ENCODE peak calls at places on chromosomes 6 and 20, in six cellular contexts. R is uterus, Z is stomach, L is testis, B is NB4, A is tibial nerve. H is an unnamed sample.

GRCh38 chr6:11263185-11263817 is 30.8 kb upstream of the NEDD9 start:
- DNase-seq in A (peak), R (peak), Z (peak), B (no peak), L (peak), H (peak)

GRCh38 chr20:49945701-49946477 is 9.7 kb downstream of the RNF114 start:
- DNase-seq in Z (no peak), A (no peak), R (no peak), B (no peak), L (no peak), H (no peak)

GRCh38 chr6:68313911-68314310 is 321.2 kb upstream of the ADGRB3 start:
- DNase-seq in Z (no peak), L (no peak), B (peak), A (no peak), R (no peak), H (no peak)

GRCh38 chr6:4809999-4810918 is 34.1 kb downstream of the CDYL start:
- DNase-seq in B (no peak), Z (no peak), R (no peak), L (no peak), A (no peak), H (peak)

GRCh38 chr6:41732601-41733348 is 2.6 kb downstream of the TFEB start:
- DNase-seq in L (no peak), Z (peak), B (peak), A (no peak), R (no peak), H (no peak)

GRCh38 chr6:44262467-44263356 is 2.6 kb downstream of the NFKBIE start:
- DNase-seq in B (no peak), Z (no peak), L (no peak), R (no peak), A (no peak), H (no peak)

GRCh38 chr20:23143986-23144695 is 58.0 kb upstream of the CD93 start:
- DNase-seq in Z (no peak), R (no peak), B (no peak), L (no peak), A (no peak), H (no peak)

GRCh38 chr6:169158182-169158573 is 95.5 kb downstream of the THBS2 start:
- DNase-seq in L (peak), Z (no peak), B (no peak), R (peak), A (peak), H (no peak)

GRCh38 chr6:138645976-138646640 is 127.5 kb upstream of the CCDC28A start:
- DNase-seq in R (no peak), A (no peak), Z (no peak), L (no peak), B (peak), H (no peak)

GRCh38 chr6:4645713-4646356 is 130.4 kb upstream of the CDYL start:
- DNase-seq in B (no peak), Z (no peak), A (no peak), R (no peak), L (no peak), H (no peak)

GRCh38 chr6:39004801-39005200 is 43.8 kb upstream of the GLP1R start:
- DNase-seq in L (no peak), A (no peak), B (no peak), Z (no peak), R (no peak), H (no peak)

GRCh38 chr6:168415149-168415992 is 25.6 kb upstream of the SMOC2 start:
- DNase-seq in R (no peak), L (peak), Z (no peak), B (no peak), A (peak), H (no peak)

GRCh38 chr6:115982453-115982852 is 78.2 kb downstream of the FRK start:
- DNase-seq in A (no peak), R (no peak), B (no peak), L (no peak), Z (no peak), H (no peak)

DNA sequence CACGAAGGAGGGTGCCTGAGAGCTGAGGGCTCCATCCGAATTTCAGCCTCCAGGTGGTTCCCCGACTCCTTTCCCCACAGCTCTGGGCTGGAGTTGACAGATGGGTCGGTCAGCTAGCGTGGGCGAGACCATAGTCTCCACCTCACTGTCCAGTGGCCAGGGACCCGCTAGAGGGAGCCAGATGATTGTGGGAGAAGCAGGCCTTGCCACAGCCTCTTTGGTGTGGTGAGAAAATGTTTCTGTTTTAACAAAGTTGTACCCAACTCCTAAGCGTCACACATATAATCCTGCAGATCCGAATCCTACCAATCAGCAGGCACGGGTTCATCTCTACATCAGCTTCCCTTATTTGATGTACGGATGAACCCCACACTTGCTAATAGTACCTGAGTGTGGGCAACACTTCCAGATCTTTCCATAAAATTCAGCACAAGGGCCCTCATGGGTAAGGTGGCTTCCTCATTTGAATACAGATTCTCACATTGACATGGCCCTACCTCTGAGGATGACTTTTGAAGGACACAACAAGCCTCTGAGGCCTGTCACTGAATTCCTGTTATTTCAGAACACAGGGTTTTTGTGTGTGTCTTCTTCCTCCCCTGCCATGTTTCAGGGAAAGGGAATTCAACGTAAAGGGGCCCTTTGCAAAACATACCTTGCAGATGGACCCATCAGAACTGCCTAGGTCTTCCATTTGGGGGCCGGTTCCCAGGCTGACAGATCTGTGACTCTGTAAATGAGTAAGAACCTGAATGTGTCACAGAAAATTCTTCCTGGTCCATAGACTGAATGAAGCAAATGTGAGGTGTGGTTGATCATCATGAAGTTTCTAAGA is 103.2 kb upstream of the DUSP22 start:
- DNase-seq in Z (peak), B (peak), R (peak), L (peak), A (peak), H (peak)
- TF ChIP-seq POLR2A in Z (no peak), B (no peak), R (no peak), L (no peak), A (no peak), H (no peak)

GRCh38 chr6:125392682-125393081 is 90.9 kb upstream of the HDDC2 start:
- DNase-seq in L (no peak), R (no peak), Z (no peak), A (no peak), B (peak), H (no peak)

DNA sequence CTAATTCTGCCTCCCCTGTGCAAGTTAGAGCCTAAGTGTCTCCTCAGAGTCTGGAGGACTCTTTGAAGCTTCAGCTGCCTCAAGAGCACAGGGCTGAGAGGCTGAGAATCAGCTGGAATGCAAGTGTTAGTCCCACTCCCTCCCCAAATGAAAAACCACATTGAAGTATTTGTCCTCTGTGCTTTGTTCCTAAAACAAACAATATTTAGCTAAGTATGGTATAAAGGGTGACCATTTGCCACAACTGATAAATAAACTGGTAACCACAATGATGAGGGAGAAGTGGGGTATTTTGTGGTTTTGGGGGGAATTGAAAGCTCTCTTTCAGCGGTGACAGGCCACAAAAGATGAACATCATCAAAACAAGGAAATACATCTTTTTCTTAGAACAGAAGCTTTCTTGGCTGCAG is 91.7 kb upstream of the HDDC2 start:
- DNase-seq in Z (no peak), A (no peak), B (no peak), L (no peak), R (no peak), H (no peak)
- TF ChIP-seq POLR2A in Z (no peak), A (no peak), B (no peak), L (no peak), R (no peak), H (no peak)

DNA sequence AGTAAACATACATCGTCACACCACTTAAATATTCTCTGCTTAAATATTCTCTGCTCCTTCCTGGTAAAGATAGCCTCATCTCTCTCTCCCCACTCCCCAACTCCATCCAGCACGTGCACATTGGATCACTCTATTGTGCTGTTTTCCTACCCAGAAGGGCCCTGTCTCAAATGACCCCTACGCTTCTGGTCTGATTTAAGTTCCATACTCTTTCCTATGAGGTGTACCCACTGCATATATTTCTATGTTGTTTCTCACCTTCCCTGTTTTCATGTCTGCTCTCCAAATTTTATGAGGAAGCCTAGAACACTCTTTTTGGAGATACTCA is 53.7 kb downstream of the HFE start:
- DNase-seq in R (no peak), L (no peak), A (no peak), Z (no peak), B (no peak), H (no peak)
- TF ChIP-seq POLR2A in R (no peak), L (no peak), A (no peak), Z (no peak), B (no peak), H (no peak)

GRCh38 chr20:62804632-62805364 is at the start of gene OGFR:
- DNase-seq in Z (peak), A (peak), R (peak), L (peak), B (peak), H (no peak)
- TF ChIP-seq POLR2A in Z (no peak), A (peak), R (peak), L (no peak), B (peak), H (peak)

GRCh38 chr6:6586671-6587526 is 1.6 kb upstream of the LY86 start:
- DNase-seq in L (no peak), R (no peak), B (peak), Z (no peak), A (no peak), H (no peak)
- TF ChIP-seq POLR2A in L (no peak), R (no peak), B (no peak), Z (no peak), A (no peak), H (no peak)

DNA sequence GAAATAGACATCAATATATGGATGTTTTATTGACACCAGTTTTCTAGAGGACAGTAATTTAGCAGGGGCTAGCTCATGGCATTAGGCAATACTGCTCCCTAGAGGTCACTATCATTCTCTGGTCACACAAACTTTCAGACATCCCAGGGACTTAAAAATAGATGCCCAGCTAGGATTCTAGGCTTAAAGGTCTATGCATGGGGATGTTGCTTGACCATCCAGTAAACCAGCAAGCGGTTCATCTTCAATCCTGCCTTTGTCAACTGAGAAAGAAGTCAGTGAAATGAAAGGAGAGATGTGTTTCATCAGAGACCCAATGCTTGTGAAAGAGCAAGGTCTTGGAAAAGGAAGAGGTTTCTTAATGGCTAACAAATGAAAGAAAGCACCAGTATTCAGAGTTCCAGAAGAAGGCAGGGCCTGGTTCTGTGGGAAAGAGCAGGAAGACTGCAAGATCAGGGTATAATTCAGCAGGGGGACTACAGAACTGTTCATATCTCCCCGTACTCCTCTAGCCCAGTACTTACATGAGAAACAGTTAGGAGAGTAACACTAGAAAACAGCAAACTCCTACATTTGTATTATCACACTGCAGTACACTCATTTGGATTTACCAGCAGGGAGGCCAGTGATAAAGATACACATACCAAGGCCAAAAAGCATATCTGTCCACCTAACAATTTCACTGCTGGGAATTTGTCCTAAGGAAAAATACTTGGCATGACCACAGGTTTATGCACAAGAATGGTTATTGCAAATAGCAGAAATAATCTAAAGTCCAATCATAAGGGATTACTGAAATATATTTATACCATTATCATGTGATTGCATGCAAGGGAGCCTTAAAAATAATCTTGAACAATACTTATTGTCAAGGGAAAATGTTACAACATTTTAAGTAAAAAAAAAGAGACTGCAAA is 151.4 kb upstream of the LAMA2 start:
- DNase-seq in Z (no peak), A (no peak), B (peak), L (no peak), R (no peak), H (peak)
- TF ChIP-seq POLR2A in Z (no peak), A (no peak), B (no peak), L (no peak), R (no peak), H (no peak)

DNA sequence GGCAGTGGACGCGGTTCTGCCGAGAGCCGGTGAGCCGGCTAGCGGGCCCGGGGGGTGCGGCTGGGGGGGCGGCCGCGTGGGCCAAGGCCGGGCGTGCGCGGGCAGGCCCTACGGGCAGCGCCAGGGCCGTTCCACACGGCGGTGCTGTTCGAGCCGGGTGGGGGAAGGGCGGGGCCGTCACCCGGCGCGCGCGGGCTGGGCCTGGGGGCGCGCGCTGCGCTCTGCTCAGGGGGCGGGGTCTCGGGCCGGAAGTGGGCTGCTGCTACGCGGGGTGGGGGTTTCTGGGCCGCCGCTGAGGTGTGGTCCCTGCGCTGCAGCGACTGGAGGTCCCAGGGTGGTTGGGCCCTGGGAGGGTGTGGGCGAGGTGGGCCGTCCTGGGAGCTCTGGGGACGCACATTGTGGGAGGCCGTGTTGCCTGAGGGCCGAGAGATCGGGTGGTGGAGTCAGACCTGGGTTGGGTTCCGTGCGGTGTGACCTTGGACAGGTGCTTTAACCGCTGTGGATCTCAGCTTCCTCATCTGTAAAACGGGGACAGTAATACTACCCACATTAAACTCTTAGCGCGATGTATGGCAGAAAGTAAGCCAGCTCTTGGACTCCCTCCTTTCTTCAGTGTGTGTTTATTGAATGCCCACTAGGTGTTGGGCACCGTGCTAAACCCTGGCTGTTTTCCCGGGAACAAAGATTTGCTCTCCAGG is 395 bp downstream of the MAPRE1 start:
- DNase-seq in L (peak), Z (no peak), A (peak), B (peak), R (peak), H (peak)
- TF ChIP-seq POLR2A in L (no peak), Z (no peak), A (no peak), B (peak), R (peak), H (peak)

DNA sequence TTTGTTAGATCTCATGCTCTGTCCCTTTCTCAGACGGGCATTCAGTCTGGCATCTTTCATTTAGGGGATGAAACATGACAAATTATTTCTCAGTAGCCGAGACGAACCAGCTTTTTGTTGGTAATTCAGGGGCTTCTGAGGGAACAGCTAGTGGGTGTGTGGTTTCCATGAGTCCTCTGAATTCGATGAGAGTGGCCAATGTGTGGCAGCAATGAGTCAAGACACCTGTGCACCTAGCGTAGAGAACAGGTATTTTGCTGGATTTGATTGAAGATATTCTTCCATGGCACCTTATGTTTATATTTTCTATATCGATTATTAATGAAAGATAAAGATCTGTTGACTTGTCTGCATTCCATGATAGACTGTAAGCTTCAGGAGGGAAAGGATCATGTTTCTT is 696.9 kb downstream of the DHX35 start:
- DNase-seq in R (no peak), L (no peak), Z (no peak), B (no peak), A (no peak), H (no peak)
- TF ChIP-seq POLR2A in R (no peak), L (no peak), Z (no peak), B (no peak), A (no peak), H (no peak)

DNA sequence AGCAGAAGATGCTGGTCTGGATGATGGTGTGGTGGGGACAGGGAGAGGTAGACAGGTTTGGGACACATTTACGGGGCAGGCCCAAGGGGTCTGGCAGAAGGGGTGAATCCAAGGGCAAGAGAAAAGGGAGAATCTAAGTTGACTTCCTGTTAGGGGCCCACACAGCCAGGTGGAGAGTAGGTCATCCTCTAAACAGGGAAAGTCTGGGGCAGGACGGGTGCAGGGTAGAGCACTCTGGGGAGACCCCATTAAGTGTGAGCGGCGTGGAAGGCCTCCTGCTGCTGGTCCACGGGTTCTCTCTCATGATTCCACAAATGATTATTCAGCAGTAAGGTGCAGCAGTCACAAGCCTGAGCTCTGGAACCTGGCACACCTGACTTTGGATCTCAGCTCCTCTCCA is 2.7 kb downstream of the SRXN1 start:
- DNase-seq in Z (no peak), R (no peak), A (no peak), L (no peak), B (no peak), H (no peak)
- TF ChIP-seq POLR2A in Z (no peak), R (no peak), A (no peak), L (no peak), B (no peak), H (no peak)

H was measured in H54.